ENCODE peak calls at places on chromosomes 5 and 9, in ten cellular contexts. S, C, B, Z, Q, U, H, T, J and W are unnamed samples.

GRCh38 chr5:58363444-58363843 is 96.4 kb downstream of the PLK2 start:
- DNase-seq in S (no peak), C (no peak), B (no peak), Z (no peak), Q (no peak), U (no peak), H (no peak), T (no peak), J (no peak), W (no peak)

GRCh38 chr5:179242676-179243075 is 102.6 kb downstream of the ADAMTS2 start:
- DNase-seq in S (no peak), C (no peak), B (no peak), Z (no peak), Q (no peak), U (no peak), H (no peak), T (no peak), J (no peak), W (no peak)

GRCh38 chr5:170479484-170479883 is 24.3 kb upstream of the KCNIP1 start:
- DNase-seq in S (peak; percentile 88), C (no peak), B (no peak), Z (no peak), Q (peak; percentile 24), U (no peak), H (no peak), T (no peak), J (no peak), W (no peak)

GRCh38 chr5:55924744-55925143 is 70.0 kb downstream of the IL6ST start:
- DNase-seq in S (no peak), C (no peak), B (no peak), Z (no peak), Q (no peak), U (no peak), H (no peak), T (no peak), J (no peak), W (no peak)

GRCh38 chr5:69414885-69415583 is at the start of gene MARVELD2:
- DNase-seq in S (peak; percentile 46), C (peak; percentile 54), B (peak; percentile 91), Z (peak; percentile 70), Q (no peak), U (peak; percentile 38), H (peak; percentile 76), T (no peak), J (no peak), W (peak; percentile 86)

GRCh38 chr9:79431019-79431679 is 140.6 kb upstream of the TLE4 start:
- DNase-seq in S (no peak), C (no peak), B (no peak), Z (no peak), Q (no peak), U (no peak), H (peak; percentile 11), T (no peak), J (no peak), W (no peak)

GRCh38 chr5:149500922-149501582 is 50.2 kb downstream of the CSNK1A1 start:
- DNase-seq in S (peak; percentile 54), C (no peak), B (no peak), Z (no peak), Q (no peak), U (no peak), H (no peak), T (peak; percentile 92), J (no peak), W (no peak)

GRCh38 chr9:108125541-108125940 is 636.0 kb upstream of the KLF4 start:
- DNase-seq in S (no peak), C (no peak), B (no peak), Z (no peak), Q (no peak), U (no peak), H (no peak), T (no peak), J (no peak), W (no peak)

GRCh38 chr9:81224166-81224858 is 465.0 kb downstream of the TLE1 start:
- DNase-seq in S (no peak), C (no peak), B (no peak), Z (no peak), Q (no peak), U (no peak), H (no peak), T (no peak), J (no peak), W (no peak)

GRCh38 chr5:150022163-150022540 is 21.6 kb downstream of the HMGXB3 start:
- DNase-seq in S (peak; percentile 98), C (no peak), B (no peak), Z (no peak), Q (no peak), U (no peak), H (no peak), T (peak; percentile 89), J (no peak), W (no peak)

GRCh38 chr9:74783408-74783807 is 104.3 kb downstream of the TRPM6 start:
- DNase-seq in S (peak; percentile 35), C (no peak), B (no peak), Z (no peak), Q (no peak), U (no peak), H (no peak), T (peak; percentile 70), J (no peak), W (no peak)

GRCh38 chr9:123406691-123407536 is 50.9 kb downstream of the CRB2 start:
- DNase-seq in S (peak; percentile 10), C (no peak), B (peak; percentile 14), Z (no peak), Q (no peak), U (no peak), H (no peak), T (no peak), J (no peak), W (no peak)